ENCODE peak calls at places on chromosomes 2 and 18, in ten cellular contexts. One of them, this sample, is unnamed.

GRCh38 chr2:30267576-30267975 is 36.2 kb downstream of the LBH start:
- DNase-seq in Peyer's patch: no peak
- DNase-seq in midbrain: no peak
- DNase-seq in stimulated activated CD8-positive, alpha-beta memory T cell treated with anti-CD3 and anti-CD28 coated beads, Interleukin-15, amount 100 ng/mL, for 24 hours: no peak
- DNase-seq in choroid plexus epithelial cell: no peak
- DNase-seq in nephron progenitor cell: no peak
- DNase-seq in GM04504: no peak
- DNase-seq in NCI-H146: no peak
- DNase-seq in GM23248: no peak
- DNase-seq in heart left ventricle: no peak
- DNase-seq in this sample: no peak

GRCh38 chr2:191478754-191479679 is 198.9 kb upstream of the NABP1 start:
- DNase-seq in Peyer's patch: no peak
- DNase-seq in midbrain: no peak
- DNase-seq in stimulated activated CD8-positive, alpha-beta memory T cell treated with anti-CD3 and anti-CD28 coated beads, Interleukin-15, amount 100 ng/mL, for 24 hours: no peak
- DNase-seq in choroid plexus epithelial cell: peak
- DNase-seq in nephron progenitor cell: no peak
- DNase-seq in GM04504: peak
- DNase-seq in NCI-H146: peak
- DNase-seq in GM23248: peak
- DNase-seq in heart left ventricle: peak
- DNase-seq in this sample: peak

GRCh38 chr18:22683196-22683676 is 249.9 kb upstream of the RBBP8 start:
- DNase-seq in Peyer's patch: peak
- DNase-seq in midbrain: peak
- DNase-seq in stimulated activated CD8-positive, alpha-beta memory T cell treated with anti-CD3 and anti-CD28 coated beads, Interleukin-15, amount 100 ng/mL, for 24 hours: no peak
- DNase-seq in choroid plexus epithelial cell: peak
- DNase-seq in nephron progenitor cell: no peak
- DNase-seq in GM04504: no peak
- DNase-seq in NCI-H146: peak
- DNase-seq in GM23248: peak
- DNase-seq in heart left ventricle: peak
- DNase-seq in this sample: peak

GRCh38 chr2:229715895-229716507 is 1.6 kb upstream of the DNER start:
- DNase-seq in Peyer's patch: no peak
- DNase-seq in midbrain: peak
- DNase-seq in stimulated activated CD8-positive, alpha-beta memory T cell treated with anti-CD3 and anti-CD28 coated beads, Interleukin-15, amount 100 ng/mL, for 24 hours: no peak
- DNase-seq in choroid plexus epithelial cell: peak
- DNase-seq in nephron progenitor cell: peak
- DNase-seq in GM04504: no peak
- DNase-seq in NCI-H146: peak
- DNase-seq in GM23248: no peak
- DNase-seq in heart left ventricle: no peak
- DNase-seq in this sample: peak

GRCh38 chr2:23293063-23293462 is 91.9 kb upstream of the KLHL29 start:
- DNase-seq in Peyer's patch: no peak
- DNase-seq in midbrain: no peak
- DNase-seq in stimulated activated CD8-positive, alpha-beta memory T cell treated with anti-CD3 and anti-CD28 coated beads, Interleukin-15, amount 100 ng/mL, for 24 hours: no peak
- DNase-seq in choroid plexus epithelial cell: peak
- DNase-seq in nephron progenitor cell: no peak
- DNase-seq in GM04504: no peak
- DNase-seq in NCI-H146: no peak
- DNase-seq in GM23248: peak
- DNase-seq in heart left ventricle: peak
- DNase-seq in this sample: no peak

GRCh38 chr18:47993409-47993808 is 63.0 kb upstream of the SMAD2 start:
- DNase-seq in Peyer's patch: no peak
- DNase-seq in midbrain: no peak
- DNase-seq in stimulated activated CD8-positive, alpha-beta memory T cell treated with anti-CD3 and anti-CD28 coated beads, Interleukin-15, amount 100 ng/mL, for 24 hours: no peak
- DNase-seq in choroid plexus epithelial cell: no peak
- DNase-seq in nephron progenitor cell: no peak
- DNase-seq in GM04504: no peak
- DNase-seq in NCI-H146: no peak
- DNase-seq in GM23248: no peak
- DNase-seq in heart left ventricle: no peak
- DNase-seq in this sample: no peak

GRCh38 chr2:201642579-201643215 is 606 bp downstream of the TMEM237 start:
- DNase-seq in Peyer's patch: peak
- DNase-seq in midbrain: peak
- DNase-seq in stimulated activated CD8-positive, alpha-beta memory T cell treated with anti-CD3 and anti-CD28 coated beads, Interleukin-15, amount 100 ng/mL, for 24 hours: peak
- DNase-seq in choroid plexus epithelial cell: peak
- DNase-seq in nephron progenitor cell: peak
- DNase-seq in GM04504: peak
- DNase-seq in NCI-H146: peak
- DNase-seq in GM23248: peak
- DNase-seq in heart left ventricle: peak
- DNase-seq in this sample: peak

GRCh38 chr2:199804831-199805230 is 46.2 kb downstream of the FTCDNL1 start:
- DNase-seq in Peyer's patch: no peak
- DNase-seq in midbrain: no peak
- DNase-seq in stimulated activated CD8-positive, alpha-beta memory T cell treated with anti-CD3 and anti-CD28 coated beads, Interleukin-15, amount 100 ng/mL, for 24 hours: no peak
- DNase-seq in choroid plexus epithelial cell: no peak
- DNase-seq in nephron progenitor cell: no peak
- DNase-seq in GM04504: no peak
- DNase-seq in NCI-H146: no peak
- DNase-seq in GM23248: no peak
- DNase-seq in heart left ventricle: no peak
- DNase-seq in this sample: no peak

GRCh38 chr18:48789259-48789812 is 161.4 kb downstream of the SMAD7 start:
- DNase-seq in Peyer's patch: no peak
- DNase-seq in midbrain: no peak
- DNase-seq in stimulated activated CD8-positive, alpha-beta memory T cell treated with anti-CD3 and anti-CD28 coated beads, Interleukin-15, amount 100 ng/mL, for 24 hours: no peak
- DNase-seq in choroid plexus epithelial cell: no peak
- DNase-seq in nephron progenitor cell: no peak
- DNase-seq in GM04504: no peak
- DNase-seq in NCI-H146: no peak
- DNase-seq in GM23248: no peak
- DNase-seq in heart left ventricle: no peak
- DNase-seq in this sample: no peak

GRCh38 chr2:73307720-73308119 is 14.4 kb upstream of the EGR4 start:
- DNase-seq in Peyer's patch: no peak
- DNase-seq in midbrain: peak
- DNase-seq in stimulated activated CD8-positive, alpha-beta memory T cell treated with anti-CD3 and anti-CD28 coated beads, Interleukin-15, amount 100 ng/mL, for 24 hours: no peak
- DNase-seq in choroid plexus epithelial cell: no peak
- DNase-seq in nephron progenitor cell: no peak
- DNase-seq in GM04504: no peak
- DNase-seq in NCI-H146: peak
- DNase-seq in GM23248: no peak
- DNase-seq in heart left ventricle: no peak
- DNase-seq in this sample: no peak

GRCh38 chr2:237213325-237214040 is 127.8 kb downstream of the COPS8 start:
- DNase-seq in Peyer's patch: no peak
- DNase-seq in midbrain: no peak
- DNase-seq in stimulated activated CD8-positive, alpha-beta memory T cell treated with anti-CD3 and anti-CD28 coated beads, Interleukin-15, amount 100 ng/mL, for 24 hours: no peak
- DNase-seq in choroid plexus epithelial cell: peak
- DNase-seq in nephron progenitor cell: peak
- DNase-seq in GM04504: no peak
- DNase-seq in NCI-H146: no peak
- DNase-seq in GM23248: peak
- DNase-seq in heart left ventricle: peak
- DNase-seq in this sample: peak

GRCh38 chr2:179460530-179460929 is 195.9 kb upstream of the SESTD1 start:
- DNase-seq in Peyer's patch: no peak
- DNase-seq in midbrain: no peak
- DNase-seq in stimulated activated CD8-positive, alpha-beta memory T cell treated with anti-CD3 and anti-CD28 coated beads, Interleukin-15, amount 100 ng/mL, for 24 hours: no peak
- DNase-seq in choroid plexus epithelial cell: peak
- DNase-seq in nephron progenitor cell: no peak
- DNase-seq in GM04504: peak
- DNase-seq in NCI-H146: no peak
- DNase-seq in GM23248: peak
- DNase-seq in heart left ventricle: no peak
- DNase-seq in this sample: peak

GRCh38 chr2:48448274-48449061 is 81.5 kb upstream of the STON1 start:
- DNase-seq in Peyer's patch: no peak
- DNase-seq in midbrain: no peak
- DNase-seq in stimulated activated CD8-positive, alpha-beta memory T cell treated with anti-CD3 and anti-CD28 coated beads, Interleukin-15, amount 100 ng/mL, for 24 hours: no peak
- DNase-seq in choroid plexus epithelial cell: peak
- DNase-seq in nephron progenitor cell: no peak
- DNase-seq in GM04504: peak
- DNase-seq in NCI-H146: no peak
- DNase-seq in GM23248: peak
- DNase-seq in heart left ventricle: no peak
- DNase-seq in this sample: peak

GRCh38 chr2:200765995-200766660 is 45.6 kb upstream of the BZW1 start:
- DNase-seq in Peyer's patch: no peak
- DNase-seq in midbrain: no peak
- DNase-seq in stimulated activated CD8-positive, alpha-beta memory T cell treated with anti-CD3 and anti-CD28 coated beads, Interleukin-15, amount 100 ng/mL, for 24 hours: no peak
- DNase-seq in choroid plexus epithelial cell: no peak
- DNase-seq in nephron progenitor cell: no peak
- DNase-seq in GM04504: no peak
- DNase-seq in NCI-H146: no peak
- DNase-seq in GM23248: no peak
- DNase-seq in heart left ventricle: no peak
- DNase-seq in this sample: no peak

This sample was measured in adipocyte.